ENCODE peak calls at places on chromosomes 11 and 22, in seven cellular contexts. N is cardiac muscle cell, K is pancreas, Z is psoas muscle, A is fibroblast of lung, O is colonic mucosa, W is adrenal gland. H is an unnamed sample.
A peak's percentile ranks its signal among the peaks of the same experiment; 100 is the strongest.

GRCh38 chr11:123301696-123302400 is 106.8 kb upstream of the CLMP start:
- DNase-seq in N (peak; percentile 55), K (peak; percentile 80), Z (peak; percentile 55), A (peak; percentile 34), O (peak; percentile 46), W (peak; percentile 67), H (peak; percentile 49)

GRCh38 chr22:44659140-44659539 is 42.9 kb upstream of the PRR5 start:
- DNase-seq in N (peak; percentile 50), K (no peak), Z (peak; percentile 66), A (no peak), O (no peak), W (no peak), H (no peak)

GRCh38 chr11:128195057-128195751 is 392.2 kb downstream of the ETS1 start:
- DNase-seq in N (peak; percentile 64), K (no peak), Z (no peak), A (no peak), O (no peak), W (no peak), H (no peak)

GRCh38 chr11:3132831-3133455 is 32.2 kb downstream of the OSBPL5 start:
- DNase-seq in N (no peak), K (peak; percentile 50), Z (no peak), A (no peak), O (no peak), W (peak; percentile 9), H (no peak)

GRCh38 chr11:66851698-66852465 is 5.0 kb upstream of the LRFN4 start:
- DNase-seq in N (no peak), K (no peak), Z (no peak), A (no peak), O (no peak), W (peak; percentile 23), H (no peak)

GRCh38 chr22:35195821-35196220 is 61.5 kb upstream of the HMGXB4 start:
- DNase-seq in N (no peak), K (no peak), Z (no peak), A (no peak), O (no peak), W (no peak), H (no peak)

GRCh38 chr11:10796191-10796590 is 12.5 kb downstream of the EIF4G2 start:
- DNase-seq in N (no peak), K (no peak), Z (no peak), A (no peak), O (no peak), W (no peak), H (no peak)

GRCh38 chr11:72989727-72990126 is 152.4 kb downstream of the FCHSD2 start:
- DNase-seq in N (peak; percentile 68), K (no peak), Z (no peak), A (no peak), O (no peak), W (peak; percentile 29), H (no peak)

GRCh38 chr22:44620129-44620840 is 81.7 kb upstream of the PRR5 start:
- DNase-seq in N (peak; percentile 82), K (no peak), Z (peak; percentile 60), A (peak; percentile 65), O (peak; percentile 50), W (peak; percentile 77), H (no peak)

GRCh38 chr11:103936059-103936458 is 100.4 kb upstream of the DDI1 start:
- DNase-seq in N (no peak), K (no peak), Z (no peak), A (peak; percentile 54), O (no peak), W (peak; percentile 31), H (peak; percentile 3)

GRCh38 chr11:109017489-109017888 is 352.6 kb downstream of the DDX10 start:
- DNase-seq in N (no peak), K (no peak), Z (no peak), A (no peak), O (no peak), W (no peak), H (no peak)

GRCh38 chr11:126352934-126353801 is 2.3 kb upstream of the ST3GAL4 start:
- DNase-seq in N (peak; percentile 57), K (no peak), Z (no peak), A (peak; percentile 76), O (no peak), W (no peak), H (peak; percentile 69)

GRCh38 chr11:111445586-111445985 is 66.5 kb upstream of the POU2AF1 start:
- DNase-seq in N (no peak), K (no peak), Z (no peak), A (no peak), O (no peak), W (no peak), H (no peak)

GRCh38 chr11:37503411-37504065 is 905.5 kb upstream of the RAG2 start:
- DNase-seq in N (no peak), K (no peak), Z (no peak), A (no peak), O (no peak), W (no peak), H (no peak)

GRCh38 chr11:102518296-102519094 is 12.1 kb downstream of the MMP7 start:
- DNase-seq in N (peak; percentile 57), K (no peak), Z (no peak), A (peak; percentile 36), O (no peak), W (no peak), H (no peak)

GRCh38 chr22:33723915-33724314 is 196.4 kb downstream of the LARGE1 start:
- DNase-seq in N (no peak), K (no peak), Z (no peak), A (no peak), O (no peak), W (no peak), H (no peak)

GRCh38 chr11:66701432-66702240 is 23.9 kb upstream of the RBM4B start:
- DNase-seq in N (peak; percentile 10), K (no peak), Z (no peak), A (no peak), O (peak; percentile 43), W (peak; percentile 74), H (no peak)

GRCh38 chr11:34356918-34357645 is 728 bp downstream of the ABTB2 start:
- DNase-seq in N (peak; percentile 76), K (peak; percentile 90), Z (peak; percentile 64), A (peak; percentile 74), O (peak; percentile 61), W (peak; percentile 75), H (peak; percentile 34)

DNA sequence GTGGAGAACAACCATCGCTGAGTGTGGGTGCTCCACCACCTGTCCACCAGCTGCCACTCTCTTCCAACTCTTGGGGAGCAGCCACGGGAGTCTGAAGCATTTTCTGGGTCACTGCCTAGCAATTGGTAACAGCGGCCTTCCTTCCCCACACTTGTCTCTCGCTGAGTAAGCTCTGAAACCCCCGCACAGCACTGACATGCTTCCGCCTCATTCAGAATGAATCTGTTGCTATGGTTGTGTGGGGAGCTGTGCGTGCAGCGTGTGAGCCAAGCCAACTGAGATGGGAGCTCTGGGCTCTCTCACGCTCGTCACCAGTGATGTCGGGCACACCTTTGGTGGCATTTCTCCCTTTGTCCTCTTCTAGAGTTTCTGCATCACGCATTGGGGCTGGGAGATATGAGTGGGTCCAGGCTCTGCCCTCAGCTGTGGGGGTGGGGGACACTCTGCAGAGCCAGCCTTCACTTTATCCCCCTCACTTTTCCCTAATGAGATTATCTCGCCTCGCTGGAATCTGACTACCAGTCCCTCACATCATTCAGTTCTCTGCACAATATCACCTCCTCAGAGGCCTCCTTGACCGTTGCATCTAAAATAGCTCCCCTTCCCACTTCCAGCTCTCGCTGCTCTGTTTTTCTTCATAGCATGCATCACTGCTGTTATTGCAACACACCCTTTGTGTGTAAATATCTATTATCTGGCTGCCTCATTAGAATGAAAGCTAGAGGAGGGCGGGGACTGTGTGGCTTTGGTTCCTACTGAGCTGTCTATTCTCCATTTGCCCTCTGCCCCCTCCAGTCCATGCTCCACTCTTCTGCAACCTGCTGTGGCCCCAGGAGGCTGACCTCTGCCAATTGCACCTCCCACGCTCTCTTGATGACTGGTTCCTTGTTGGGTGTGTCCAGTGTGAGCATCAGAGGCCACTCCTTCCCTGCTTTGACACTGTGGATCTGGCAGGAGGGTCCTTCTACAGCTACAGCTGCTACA is 569.9 kb upstream of the CADM1 start:
- DNase-seq in N (peak; percentile 12), K (no peak), Z (no peak), A (peak; percentile 70), O (no peak), W (no peak), H (no peak)
- TF ChIP-seq CTCF in N (no peak), K (no peak), Z (no peak), A (no peak), O (no peak), W (no peak), H (no peak)

GRCh38 chr11:69948256-69949141 is 129.3 kb upstream of the FGF3 start:
- DNase-seq in N (no peak), K (no peak), Z (no peak), A (peak; percentile 69), O (peak; percentile 61), W (peak; percentile 41), H (peak; percentile 57)
- H3K27ac ChIP-seq in N (no peak overlapping the region), K (peak overlapping the region; percentile 69), Z (no peak overlapping the region), A (no peak overlapping the region), O (no peak overlapping the region), W (no peak overlapping the region), H (peak overlapping the region; percentile 36)

DNA sequence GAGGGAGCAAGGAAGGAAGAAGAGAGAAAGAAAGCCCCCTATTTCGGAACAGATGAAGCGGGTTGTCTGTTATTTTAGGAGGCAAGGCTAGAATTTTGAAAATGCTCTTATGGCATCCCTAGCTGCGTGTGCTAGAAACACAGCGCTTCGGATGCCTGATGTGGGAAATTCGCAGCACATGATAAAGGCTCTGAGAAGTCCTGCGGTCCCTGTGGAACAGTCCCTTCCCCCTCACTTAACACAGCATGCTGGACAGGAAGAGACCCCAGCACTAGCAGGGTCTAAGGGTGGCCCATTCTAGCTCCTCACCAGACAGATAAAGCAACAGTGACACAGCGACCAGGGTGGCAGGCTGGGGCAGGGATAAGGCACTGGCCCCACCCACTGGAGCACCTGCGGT is 75.8 kb downstream of the SCUBE1 start:
- DNase-seq in N (no peak), K (no peak), Z (no peak), A (no peak), O (no peak), W (no peak), H (no peak)
- TF ChIP-seq CTCF in N (no peak), K (no peak), Z (no peak), A (no peak), O (no peak), W (no peak), H (no peak)

GRCh38 chr11:57597461-57597892 is at the start of gene SERPING1:
- DNase-seq in N (peak; percentile 77), K (peak; percentile 44), Z (peak; percentile 84), A (no peak), O (peak; percentile 48), W (peak; percentile 52), H (no peak)

GRCh38 chr11:57598831-57599155 is 1.3 kb downstream of the SERPING1 start:
- DNase-seq in N (peak; percentile 47), K (no peak), Z (no peak), A (peak; percentile 37), O (no peak), W (no peak), H (no peak)

GRCh38 chr11:57597971-57598830 is 716 bp downstream of the SERPING1 start:
- DNase-seq in N (peak; percentile 88), K (peak; percentile 78), Z (peak; percentile 86), A (peak; percentile 16), O (peak; percentile 60), W (peak; percentile 52), H (no peak)

GRCh38 chr11:57601297-57601696 is 3.8 kb downstream of the SERPING1 start:
- DNase-seq in N (no peak), K (no peak), Z (peak; percentile 19), A (no peak), O (no peak), W (no peak), H (no peak)

DNA sequence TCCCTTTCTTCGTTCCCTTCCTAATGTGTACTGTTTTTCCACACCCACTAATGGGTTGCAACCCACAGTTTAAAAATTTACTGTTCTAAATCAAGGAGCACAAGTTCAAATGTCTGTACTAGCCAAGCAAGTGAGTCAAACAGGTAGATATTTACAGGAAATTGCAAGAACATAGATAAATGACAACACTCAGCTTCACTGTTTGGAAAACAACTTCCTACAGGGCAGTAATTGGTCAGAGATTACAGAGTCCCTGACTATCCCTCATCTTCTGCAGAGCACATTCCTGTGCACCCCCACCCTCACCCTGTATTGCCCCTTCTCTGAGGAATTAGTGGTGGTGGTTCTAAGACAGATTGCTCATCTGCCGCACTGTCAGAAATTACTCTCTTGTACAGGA is 1.9 kb downstream of the SERPING1 start:
- DNase-seq in N (peak; percentile 9), K (no peak), Z (no peak), A (no peak), O (no peak), W (no peak), H (no peak)
- H3K27ac ChIP-seq in N (peak overlapping the region; percentile 15), K (peak overlapping the region; percentile 78), Z (peak overlapping the region; percentile 68), A (peak overlapping the region; percentile 8), O (no peak overlapping the region), W (no peak overlapping the region), H (no peak overlapping the region)

H was measured in RWPE1.